ENCODE peak calls at places on chromosomes 3 and 15, in four cellular contexts. V is BE2C, T is cardiac muscle cell, R is endodermal cell. E is an unnamed sample.

GRCh38 chr3:76203578-76203977 is 418.2 kb upstream of the ZNF717 start:
- DNase-seq in V (no peak), T (no peak), R (peak; percentile 53), E (no peak)

GRCh38 chr3:113212155-113212844 is 943 bp downstream of the BOC start:
- DNase-seq in R (peak; percentile 78), T (peak; percentile 41), V (peak; percentile 42), E (peak; percentile 62)

GRCh38 chr3:148408667-148409066 is 289.0 kb upstream of the AGTR1 start:
- DNase-seq in T (no peak), V (no peak), R (no peak), E (no peak)

GRCh38 chr3:146540978-146541377 is 3.4 kb downstream of the PLSCR1 start:
- DNase-seq in R (no peak), V (no peak), T (no peak), E (no peak)

GRCh38 chr15:80173022-80173759 is 20.4 kb downstream of the FAH start:
- DNase-seq in R (peak; percentile 94), T (peak; percentile 70), V (peak; percentile 58), E (peak; percentile 49)

GRCh38 chr3:139718415-139718814 is 40.6 kb upstream of the NMNAT3 start:
- DNase-seq in R (peak; percentile 88), V (peak; percentile 69), T (peak; percentile 41), E (peak; percentile 35)

GRCh38 chr15:100733088-100733487 is 130.7 kb downstream of the ASB7 start:
- DNase-seq in V (no peak), R (no peak), T (peak; percentile 60), E (no peak)

GRCh38 chr3:177753498-177754155 is 556.3 kb upstream of the TBL1XR1 start:
- DNase-seq in T (peak; percentile 65), R (no peak), V (peak; percentile 78), E (peak; percentile 86)

GRCh38 chr3:103055021-103055420 is 620.2 kb downstream of the ZPLD1 start:
- DNase-seq in T (no peak), R (no peak), V (no peak), E (no peak)

GRCh38 chr15:75694241-75695182 is 18.1 kb downstream of the CSPG4 start:
- DNase-seq in V (peak; percentile 94), T (peak; percentile 98), R (peak; percentile 90), E (peak; percentile 72)

GRCh38 chr3:3074551-3075257 is 35.5 kb downstream of the IL5RA start:
- DNase-seq in V (no peak), T (no peak), R (no peak), E (no peak)

GRCh38 chr15:24924153-24924552 is 30.6 kb upstream of the SNRPN start:
- DNase-seq in R (no peak), T (no peak), V (no peak), E (no peak)

GRCh38 chr3:79012946-79013362 is 754.8 kb downstream of the ROBO1 start:
- DNase-seq in V (no peak), R (no peak), T (peak; percentile 12), E (no peak)

GRCh38 chr3:50245251-50245745 is 9.3 kb downstream of the GNAI2 start:
- DNase-seq in R (no peak), V (no peak), T (no peak), E (no peak)

GRCh38 chr3:123732447-123732846 is 147.6 kb upstream of the HACD2 start:
- DNase-seq in T (no peak), V (no peak), R (no peak), E (no peak)

GRCh38 chr3:194640829-194641228 is 7.6 kb upstream of the TMEM44 start:
- DNase-seq in R (peak; percentile 79), V (peak; percentile 66), T (peak; percentile 59), E (no peak)

GRCh38 chr3:142962520-142963265 is 781 bp downstream of the PAQR9 start:
- DNase-seq in T (no peak), V (no peak), R (peak; percentile 83), E (peak; percentile 34)

GRCh38 chr3:129378949-129379348 is 49.5 kb downstream of the EFCAB12 start:
- DNase-seq in V (no peak), T (no peak), R (no peak), E (no peak)

GRCh38 chr15:97684249-97684648 is 276.3 kb upstream of the ARRDC4 start:
- DNase-seq in R (no peak), T (no peak), V (no peak), E (no peak)

GRCh38 chr3:104943931-104944330 is 422.8 kb upstream of the ALCAM start:
- DNase-seq in V (no peak), R (no peak), T (no peak), E (no peak)

GRCh38 chr15:77111813-77112212 is 40.9 kb upstream of the TSPAN3 start:
- DNase-seq in T (no peak), V (no peak), R (no peak), E (no peak)

GRCh38 chr3:171804618-171805389 is 5.5 kb downstream of the PLD1 start:
- DNase-seq in R (no peak), V (no peak), T (peak; percentile 68), E (peak; percentile 46)

GRCh38 chr3:101996832-101997231 is 147.5 kb downstream of the NFKBIZ start:
- DNase-seq in R (no peak), V (no peak), T (no peak), E (no peak)

GRCh38 chr15:98397411-98397810 is 250.9 kb upstream of the IGF1R start:
- DNase-seq in R (no peak), T (no peak), V (no peak), E (peak; percentile 47)

GRCh38 chr15:29859981-29860745 is 37.9 kb upstream of the TJP1 start:
- DNase-seq in R (no peak), V (no peak), T (peak; percentile 49), E (no peak)

GRCh38 chr15:77282333-77282732 is 137.6 kb downstream of the PEAK1 start:
- DNase-seq in R (peak; percentile 49), T (peak; percentile 48), V (no peak), E (no peak)

GRCh38 chr3:76502076-76502475 is 537.8 kb upstream of the ROBO2 start:
- DNase-seq in T (no peak), R (no peak), V (no peak), E (no peak)

GRCh38 chr3:117278424-117279190 is 569.0 kb downstream of the TUSC7 start:
- DNase-seq in R (no peak), T (peak; percentile 2), V (peak; percentile 62), E (no peak)

GRCh38 chr3:157104928-157105652 is 54.9 kb downstream of the CCNL1 start:
- DNase-seq in T (no peak), V (no peak), R (peak; percentile 92), E (no peak)

GRCh38 chr3:42369304-42369703 is 41.1 kb downstream of the LYZL4 start:
- DNase-seq in V (no peak), T (no peak), R (peak; percentile 65), E (peak; percentile 44)
- H3K4me3 ChIP-seq in V (no peak overlapping the region), T (no peak overlapping the region), R (no peak overlapping the region), E (no peak overlapping the region)

GRCh38 chr3:65979731-65980130 is 59.0 kb downstream of the MAGI1 start:
- DNase-seq in R (no peak), T (peak; percentile 56), V (no peak), E (no peak)
- TF ChIP-seq CTCF in R (no peak), T (no peak), V (no peak), E (no peak)

DNA sequence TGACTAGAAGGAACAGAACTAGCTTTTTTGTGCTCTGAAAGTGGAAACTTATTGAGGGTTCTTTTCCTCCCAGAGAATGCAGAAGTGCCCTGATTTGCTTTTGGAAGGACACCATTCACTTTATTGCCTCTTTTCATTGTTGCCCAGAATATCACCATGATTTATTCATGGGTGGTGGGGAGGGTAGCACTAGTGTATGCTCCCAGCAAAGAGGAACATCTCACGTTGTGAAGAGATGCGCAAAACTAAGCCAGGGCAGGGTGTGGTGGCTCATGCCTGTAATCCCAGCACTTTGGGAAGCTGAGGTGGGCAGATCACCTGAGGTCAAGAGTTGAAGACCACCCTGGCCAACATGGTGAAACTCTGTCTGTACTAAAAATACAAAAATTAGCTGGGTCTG is 31.4 kb downstream of the FLNB start:
- DNase-seq in V (no peak), T (no peak), R (no peak), E (no peak)
- H3K4me1 ChIP-seq in V (no peaks in the 10 kb centered on the region), T (peaks cover 9% of the 10 kb centered on the region), R (peaks cover 53% of the 10 kb centered on the region), E (no peaks in the 10 kb centered on the region)

GRCh38 chr3:135449046-135449445 is 516.5 kb upstream of the PPP2R3A start:
- DNase-seq in T (no peak), R (no peak), V (no peak), E (no peak)

GRCh38 chr3:135448520-135448919 is 517.0 kb upstream of the PPP2R3A start:
- DNase-seq in V (no peak), R (no peak), T (no peak), E (no peak)

GRCh38 chr3:135447478-135447877 is 518.0 kb upstream of the PPP2R3A start:
- DNase-seq in V (no peak), R (peak; percentile 24), T (no peak), E (no peak)

GRCh38 chr3:135440233-135440632 is 525.3 kb upstream of the PPP2R3A start:
- DNase-seq in R (no peak), T (no peak), V (no peak), E (no peak)

DNA sequence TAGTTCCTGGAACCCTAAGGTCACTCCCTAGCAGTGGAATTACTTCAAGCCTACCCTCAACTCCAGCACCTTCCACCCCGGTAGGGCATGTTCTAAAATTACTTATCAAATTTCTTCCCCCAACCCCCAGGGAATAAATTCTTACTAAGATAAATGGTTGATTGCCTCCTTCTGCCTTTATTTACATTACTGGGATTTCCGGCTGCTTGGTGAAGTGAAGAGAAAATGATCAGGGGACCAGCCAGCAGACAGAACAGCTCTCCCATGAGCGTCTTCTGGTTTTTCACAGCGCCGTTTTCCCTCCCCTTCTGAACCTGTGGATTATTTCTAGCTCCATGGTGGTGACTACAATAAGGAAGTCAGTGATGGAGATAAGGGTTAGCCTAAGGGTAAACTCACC is 521.5 kb upstream of the PPP2R3A start:
- DNase-seq in R (no peak), T (no peak), V (no peak), E (no peak)
- H3K4me3 ChIP-seq in R (no peak overlapping the region), T (no peak overlapping the region), V (no peak overlapping the region), E (no peak overlapping the region)

DNA sequence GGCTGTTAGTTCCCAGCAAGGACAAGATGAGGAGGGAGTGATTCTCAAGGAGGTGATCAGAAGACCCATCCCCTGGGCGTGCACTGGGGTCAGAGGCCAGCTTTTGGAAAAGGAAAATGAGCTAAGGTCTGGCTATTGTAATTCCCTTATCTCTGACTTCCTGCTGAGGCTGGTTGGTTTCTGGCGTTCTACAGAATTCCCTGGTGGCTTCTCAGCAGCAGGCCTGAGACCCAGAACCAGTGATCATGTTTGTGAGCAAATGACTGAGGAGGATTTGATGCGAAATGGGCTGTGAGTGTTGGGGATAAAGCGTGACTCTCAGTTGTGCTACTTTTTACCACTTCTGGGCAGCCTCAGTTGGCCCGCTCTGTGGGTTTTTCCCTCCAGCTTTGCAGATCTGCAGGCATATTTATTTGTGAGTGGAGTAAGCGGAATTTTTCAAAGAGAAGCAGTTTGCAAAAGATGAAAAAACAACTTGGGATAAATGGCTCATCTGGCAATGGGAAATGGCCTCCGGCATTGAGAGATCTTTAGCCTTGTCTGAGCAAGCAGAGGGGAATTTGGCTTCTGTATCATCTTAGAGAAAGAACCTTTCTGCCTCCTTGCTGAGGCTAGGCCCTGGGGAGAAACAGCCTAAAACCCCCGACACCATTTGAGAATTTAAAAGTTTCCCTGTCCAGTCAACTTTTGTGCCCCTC is 102.7 kb downstream of the SLCO3A1 start:
- DNase-seq in T (peak; percentile 74), V (peak; percentile 83), R (peak; percentile 72), E (peak; percentile 61)
- TF ChIP-seq CTCF in T (no peak), V (no peak), R (no peak), E (no peak)

E was measured in heart left ventricle.